ENCODE peak calls at places on chromosomes 16 and 17, in five cellular contexts. K, U, M, A and T are unnamed samples.

GRCh38 chr16:17271687-17272086 is 199.1 kb downstream of the XYLT1 start:
- DNase-seq in U (peak; percentile 36), M (peak; percentile 60), A (no peak), K (no peak), T (no peak)

GRCh38 chr17:39139137-39139516 is 12.3 kb downstream of the PLXDC1 start:
- DNase-seq in U (no peak), K (no peak), M (no peak), A (no peak), T (no peak)

GRCh38 chr17:55873017-55873758 is 122.3 kb downstream of the PCTP start:
- DNase-seq in M (no peak), U (no peak), A (no peak), K (no peak), T (no peak)

GRCh38 chr17:28961391-28961790 is 10.1 kb upstream of the PHF12 start:
- DNase-seq in K (no peak), U (no peak), M (no peak), A (no peak), T (no peak)

GRCh38 chr17:80028030-80028429 is 7.6 kb downstream of the TBC1D16 start:
- DNase-seq in K (no peak), U (no peak), M (no peak), A (no peak), T (no peak)

GRCh38 chr17:10875411-10875810 is 37.5 kb upstream of the PIRT start:
- DNase-seq in M (no peak), U (peak; percentile 81), A (no peak), K (peak; percentile 73), T (no peak)

GRCh38 chr17:63626551-63627228 is 4.5 kb downstream of the MAP3K3 start:
- DNase-seq in U (no peak), M (no peak), K (no peak), A (no peak), T (no peak)

GRCh38 chr17:82802141-82802540 is 37.7 kb downstream of the ZNF750 start:
- DNase-seq in K (no peak), A (no peak), U (no peak), M (no peak), T (no peak)

GRCh38 chr16:30005341-30006094 is 5.3 kb downstream of the DOC2A start:
- DNase-seq in K (peak; percentile 70), M (peak; percentile 91), U (peak; percentile 52), A (no peak), T (no peak)

GRCh38 chr16:49097964-49098363 is 183.7 kb downstream of the CBLN1 start:
- DNase-seq in M (no peak), U (no peak), A (no peak), K (no peak), T (no peak)

GRCh38 chr16:84928679-84929420 is 82.5 kb downstream of the ZDHHC7 start:
- DNase-seq in U (no peak), A (no peak), K (no peak), M (no peak), T (no peak)
- TF ChIP-seq CTCF in U (no peak), A (no peak), K (no peak), M (no peak), T (no peak)

DNA sequence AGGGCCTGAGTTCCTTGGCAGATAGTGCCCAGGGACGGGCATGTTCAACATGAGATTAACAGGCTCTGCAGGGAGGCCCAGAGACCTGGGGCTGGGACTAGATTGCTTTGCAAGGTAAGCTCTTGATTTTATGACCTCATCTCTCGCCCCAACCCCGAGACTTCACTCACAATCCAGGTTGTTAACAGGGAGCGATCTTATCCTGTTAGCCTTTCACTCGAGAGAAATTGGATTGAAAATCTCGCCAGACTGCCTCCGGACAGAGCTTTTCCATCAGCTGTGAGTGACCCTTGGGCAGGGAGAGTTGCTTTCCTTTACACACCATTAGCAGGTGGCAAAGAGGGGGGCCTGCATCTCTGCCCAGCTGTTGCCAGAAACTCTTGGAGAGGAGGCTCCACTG is 521.7 kb upstream of the EEF2KMT start:
- DNase-seq in K (peak; percentile 15), A (no peak), M (no peak), U (no peak), T (no peak)
- H3K9me3 ChIP-seq in K (no peaks in the 10 kb centered on the region), A (no peaks in the 10 kb centered on the region), M (no peaks in the 10 kb centered on the region), U (no peaks in the 10 kb centered on the region), T (no peaks in the 10 kb centered on the region)

DNA sequence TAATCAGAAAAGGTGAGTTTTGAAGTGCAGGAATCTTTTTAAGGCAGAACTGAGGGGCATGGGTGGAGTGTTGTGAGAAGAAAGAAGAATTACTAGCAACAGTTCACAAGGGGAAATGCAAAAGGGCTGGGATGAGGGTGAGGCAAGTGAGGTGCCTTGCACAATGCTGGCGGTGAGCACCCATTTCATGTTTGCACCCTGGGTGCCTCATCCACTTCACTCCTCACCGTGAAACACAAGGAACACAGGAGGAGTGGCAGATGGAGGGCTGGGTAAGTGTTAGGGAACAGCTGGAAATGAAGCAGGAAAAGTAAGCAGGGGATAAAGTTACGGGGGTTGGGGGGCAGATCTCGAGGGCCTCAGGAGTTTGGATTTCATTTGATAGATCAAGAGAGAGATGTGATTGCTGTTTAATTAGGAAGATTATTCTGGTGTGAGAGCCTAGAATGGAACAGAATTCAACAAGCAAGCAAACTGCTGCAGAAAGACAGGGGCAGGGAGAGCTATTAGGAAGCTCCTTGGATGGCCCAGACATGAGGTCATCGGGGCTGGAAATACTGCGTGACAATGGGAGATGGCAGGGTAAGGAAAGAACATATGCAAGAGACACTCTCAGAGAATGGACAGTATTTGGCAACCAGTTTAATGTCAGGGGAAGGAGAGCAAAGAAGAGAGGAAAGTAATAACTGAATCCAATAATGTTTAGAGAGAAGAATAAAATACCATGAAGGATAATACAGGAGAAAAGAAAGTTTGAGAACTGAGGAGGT is 8.3 kb upstream of the HEATR6 start:
- DNase-seq in U (no peak), A (no peak), K (no peak), M (no peak), T (no peak)
- H3K4me1 ChIP-seq in U (no peaks in the 10 kb centered on the region), A (peaks cover 21% of the 10 kb centered on the region), K (peaks cover 3% of the 10 kb centered on the region), M (no peaks in the 10 kb centered on the region), T (no peaks in the 10 kb centered on the region)

GRCh38 chr17:48550313-48551205 is 5.7 kb upstream of the HOXB2 start:
- DNase-seq in M (no peak), U (no peak), A (no peak), K (peak; percentile 38), T (no peak)
- TF ChIP-seq CTCF in M (peak; percentile 24), U (peak; percentile 24), A (no peak), K (peak; percentile 44), T (no peak)